ENCODE peak calls at places on chromosomes 7 and 10, in eight cellular contexts. I, D, J, G, V, A, H and B are unnamed samples.

GRCh38 chr10:92328999-92329398 is 38.0 kb downstream of the MARCHF5 start:
- DNase-seq in I (no peak), D (no peak), J (no peak), G (no peak), V (no peak), A (no peak), H (no peak), B (no peak)

GRCh38 chr7:50335795-50336754 is 31.6 kb downstream of the IKZF1 start:
- DNase-seq in I (no peak), D (peak), J (no peak), G (peak), V (no peak), A (peak), H (no peak), B (peak)

GRCh38 chr10:13890233-13890616 is 303.5 kb downstream of the PRPF18 start:
- DNase-seq in I (peak), D (no peak), J (no peak), G (no peak), V (peak), A (no peak), H (no peak), B (no peak)

GRCh38 chr7:156751319-156751718 is 110.7 kb downstream of the RNF32 start:
- DNase-seq in I (peak), D (no peak), J (no peak), G (no peak), V (peak), A (no peak), H (no peak), B (no peak)

GRCh38 chr10:74418285-74418872 is 267.4 kb downstream of the ADK start:
- DNase-seq in I (no peak), D (no peak), J (no peak), G (no peak), V (peak), A (no peak), H (no peak), B (peak)

GRCh38 chr10:64535131-64535867 is 1014.1 kb downstream of the REEP3 start:
- DNase-seq in I (no peak), D (no peak), J (no peak), G (no peak), V (no peak), A (no peak), H (no peak), B (no peak)

GRCh38 chr7:235576-236395 is 43.4 kb downstream of the FAM20C start:
- DNase-seq in I (no peak), D (peak), J (peak), G (no peak), V (no peak), A (no peak), H (peak), B (no peak)

GRCh38 chr10:58177362-58177947 is 90.2 kb downstream of the IPMK start:
- DNase-seq in I (peak), D (no peak), J (no peak), G (no peak), V (peak), A (no peak), H (no peak), B (peak)

GRCh38 chr7:149856-150636 is 42.3 kb upstream of the FAM20C start:
- DNase-seq in I (no peak), D (peak), J (peak), G (peak), V (no peak), A (peak), H (no peak), B (no peak)

GRCh38 chr10:115432188-115432819 is 339.1 kb downstream of the ATRNL1 start:
- DNase-seq in I (peak), D (no peak), J (no peak), G (no peak), V (peak), A (no peak), H (no peak), B (peak)

GRCh38 chr7:28986028-28986427 is 27.9 kb upstream of the TRIL start:
- DNase-seq in I (no peak), D (peak), J (no peak), G (no peak), V (no peak), A (no peak), H (no peak), B (no peak)

GRCh38 chr10:11018426-11018818 is 750 bp downstream of the CELF2 start:
- DNase-seq in I (no peak), D (peak), J (peak), G (peak), V (no peak), A (peak), H (peak), B (no peak)

GRCh38 chr10:120873741-120874140 is 22.6 kb downstream of the WDR11 start:
- DNase-seq in I (no peak), D (no peak), J (no peak), G (no peak), V (no peak), A (no peak), H (no peak), B (no peak)

GRCh38 chr10:27745380-27745718 is 270 bp downstream of the MKX start:
- DNase-seq in I (no peak), D (no peak), J (peak), G (peak), V (no peak), A (peak), H (no peak), B (no peak)
- H3K27ac ChIP-seq in I (no peak), D (no peak), J (no peak), G (no peak), V (no peak), A (no peak), H (peak), B (no peak)

GRCh38 chr10:71210031-71210871 is 2.1 kb upstream of the UNC5B start:
- DNase-seq in I (no peak), D (no peak), J (no peak), G (peak), V (no peak), A (no peak), H (no peak), B (no peak)

GRCh38 chr10:71213127-71213616 is 802 bp downstream of the UNC5B start:
- DNase-seq in I (peak), D (peak), J (peak), G (peak), V (peak), A (peak), H (peak), B (peak)

GRCh38 chr10:71211053-71211452 is 1.3 kb upstream of the UNC5B start:
- DNase-seq in I (no peak), D (no peak), J (no peak), G (peak), V (no peak), A (no peak), H (no peak), B (no peak)

GRCh38 chr10:71212249-71213126 is at the start of gene UNC5B:
- DNase-seq in I (peak), D (peak), J (peak), G (peak), V (peak), A (peak), H (peak), B (peak)

DNA sequence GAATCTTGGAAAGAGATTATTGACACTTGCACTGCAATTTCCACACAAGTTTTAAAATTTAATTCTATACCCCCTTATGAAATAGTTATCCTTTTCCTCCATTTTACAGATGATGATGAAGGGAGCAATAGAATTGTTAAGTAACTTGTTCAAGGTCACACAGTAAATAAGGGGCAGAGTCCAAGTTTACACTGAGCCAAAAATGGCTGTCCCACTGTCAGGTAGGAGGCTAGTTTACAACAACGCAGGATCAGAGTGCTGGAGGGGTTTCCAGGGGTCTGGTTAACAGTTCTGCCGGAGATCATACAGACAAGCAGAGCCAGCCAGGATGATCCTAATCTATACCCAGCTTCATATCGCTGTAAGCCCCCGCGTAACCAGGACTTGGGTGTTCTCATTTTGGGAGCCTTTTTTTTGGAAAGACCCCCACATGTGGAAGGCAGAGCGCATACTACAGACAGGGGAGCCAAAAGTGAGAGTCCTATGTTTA is 566 bp upstream of the UNC5B start:
- DNase-seq in I (no peak), D (no peak), J (no peak), G (no peak), V (no peak), A (no peak), H (no peak), B (no peak)
- H3K4me3 ChIP-seq in I (peak), D (peak), J (peak), G (peak), V (no peak), A (peak), H (peak), B (peak)

GRCh38 chr10:85319150-85319549 is 990.8 kb downstream of the CCSER2 start:
- DNase-seq in I (no peak), D (no peak), J (no peak), G (no peak), V (no peak), A (no peak), H (no peak), B (no peak)

GRCh38 chr10:85315657-85316056 is 987.3 kb downstream of the CCSER2 start:
- DNase-seq in I (no peak), D (no peak), J (no peak), G (no peak), V (no peak), A (no peak), H (no peak), B (no peak)

GRCh38 chr10:85319826-85320225 is 991.4 kb downstream of the CCSER2 start:
- DNase-seq in I (no peak), D (no peak), J (peak), G (no peak), V (no peak), A (no peak), H (no peak), B (no peak)

DNA sequence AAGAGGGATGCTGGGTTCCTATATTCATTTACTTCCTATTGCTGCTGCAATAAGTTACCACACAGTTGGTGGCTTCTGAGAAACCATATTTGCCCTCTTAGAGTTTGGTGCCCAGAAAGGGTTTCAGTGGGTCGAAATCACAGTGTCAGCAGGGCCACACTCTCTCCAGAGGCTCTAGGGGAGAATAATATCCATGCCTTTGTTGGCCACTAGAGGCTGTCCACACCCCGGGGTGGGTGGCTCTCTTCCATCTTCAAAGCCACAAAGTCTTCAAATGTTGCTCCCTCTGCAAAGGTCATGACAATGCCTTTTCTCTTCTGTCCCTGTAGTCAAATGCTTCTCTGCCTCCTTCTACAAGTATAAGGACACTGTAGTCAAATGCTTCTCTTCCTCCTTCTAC is 989.4 kb downstream of the CCSER2 start:
- DNase-seq in I (no peak), D (no peak), J (no peak), G (no peak), V (no peak), A (no peak), H (no peak), B (no peak)
- TF ChIP-seq CTCF in I (no peak), D (no peak), J (no peak), G (no peak), V (no peak), A (no peak), H (no peak), B (no peak)

GRCh38 chr10:3333426-3333825 is 160.8 kb upstream of the PITRM1 start:
- DNase-seq in I (no peak), D (no peak), J (no peak), G (peak), V (no peak), A (no peak), H (no peak), B (no peak)
- H3K27ac ChIP-seq in I (no peak), D (no peak), J (no peak), G (no peak), V (no peak), A (no peak), H (no peak), B (no peak)